ENCODE peak calls at places on chromosomes 7 and 10, in eight cellular contexts. L is adrenal gland, Q is left ventricle myocardium inferior, H is OCI-LY7, U is heart right ventricle, B is MM.1S, J is psoas muscle, Z is pancreas. O is an unnamed sample.

GRCh38 chr7:119096683-119097082 is 872.2 kb downstream of the ANKRD7 start:
- DNase-seq in L (no peak), Q (no peak), H (no peak), U (no peak), B (no peak), J (no peak), Z (no peak), O (no peak)

GRCh38 chr10:34415039-34415438 is 400.1 kb downstream of the PARD3 start:
- DNase-seq in L (no peak), Q (no peak), H (no peak), U (no peak), B (no peak), J (no peak), Z (no peak), O (no peak)

GRCh38 chr10:123906884-123907652 is 15.5 kb upstream of the CPXM2 start:
- DNase-seq in L (no peak), Q (no peak), H (no peak), U (no peak), B (no peak), J (no peak), Z (no peak), O (no peak)

GRCh38 chr10:119454990-119455389 is 87.5 kb downstream of the RGS10 start:
- DNase-seq in L (no peak), Q (no peak), H (no peak), U (no peak), B (no peak), J (no peak), Z (no peak), O (no peak)

GRCh38 chr7:105649727-105650381 is 68.6 kb upstream of the EFCAB10 start:
- DNase-seq in L (no peak), Q (no peak), H (no peak), U (no peak), B (no peak), J (no peak), Z (no peak), O (no peak)

GRCh38 chr10:1403508-1404230 is 333.7 kb downstream of the ADARB2 start:
- DNase-seq in L (no peak), Q (no peak), H (peak; percentile 35), U (no peak), B (no peak), J (no peak), Z (no peak), O (peak; percentile 25)

GRCh38 chr7:50335795-50336754 is 31.6 kb downstream of the IKZF1 start:
- DNase-seq in L (no peak), Q (no peak), H (peak; percentile 71), U (no peak), B (no peak), J (peak; percentile 56), Z (no peak), O (peak; percentile 84)

GRCh38 chr10:14812271-14812670 is 25.6 kb downstream of the CDNF start:
- DNase-seq in L (no peak), Q (no peak), H (no peak), U (no peak), B (no peak), J (no peak), Z (no peak), O (no peak)

GRCh38 chr7:44963526-44964290 is 15.1 kb downstream of the MYO1G start:
- DNase-seq in L (no peak), Q (no peak), H (no peak), U (no peak), B (no peak), J (no peak), Z (no peak), O (no peak)

GRCh38 chr7:112204776-112205347 is 1.3 kb downstream of the DOCK4 start:
- DNase-seq in L (no peak), Q (no peak), H (peak; percentile 37), U (no peak), B (peak; percentile 55), J (no peak), Z (no peak), O (no peak)

GRCh38 chr7:40015790-40016296 is 65.8 kb downstream of the CDK13 start:
- DNase-seq in L (peak; percentile 33), Q (no peak), H (peak; percentile 7), U (no peak), B (no peak), J (no peak), Z (no peak), O (no peak)

GRCh38 chr7:39592586-39592985 is 26.4 kb downstream of the YAE1 start:
- DNase-seq in L (no peak), Q (no peak), H (no peak), U (no peak), B (no peak), J (no peak), Z (no peak), O (no peak)

GRCh38 chr7:86929293-86930109 is 130.0 kb downstream of the ELAPOR2 start:
- DNase-seq in L (no peak), Q (no peak), H (peak; percentile 30), U (no peak), B (no peak), J (no peak), Z (no peak), O (no peak)

GRCh38 chr7:86923530-86923929 is 135.9 kb downstream of the ELAPOR2 start:
- DNase-seq in L (no peak), Q (no peak), H (no peak), U (no peak), B (no peak), J (no peak), Z (no peak), O (no peak)

GRCh38 chr7:86928308-86928707 is 131.1 kb downstream of the ELAPOR2 start:
- DNase-seq in L (no peak), Q (no peak), H (no peak), U (no peak), B (no peak), J (no peak), Z (no peak), O (no peak)

GRCh38 chr7:86925221-86925620 is 134.2 kb downstream of the ELAPOR2 start:
- DNase-seq in L (no peak), Q (no peak), H (no peak), U (no peak), B (no peak), J (no peak), Z (no peak), O (no peak)

DNA sequence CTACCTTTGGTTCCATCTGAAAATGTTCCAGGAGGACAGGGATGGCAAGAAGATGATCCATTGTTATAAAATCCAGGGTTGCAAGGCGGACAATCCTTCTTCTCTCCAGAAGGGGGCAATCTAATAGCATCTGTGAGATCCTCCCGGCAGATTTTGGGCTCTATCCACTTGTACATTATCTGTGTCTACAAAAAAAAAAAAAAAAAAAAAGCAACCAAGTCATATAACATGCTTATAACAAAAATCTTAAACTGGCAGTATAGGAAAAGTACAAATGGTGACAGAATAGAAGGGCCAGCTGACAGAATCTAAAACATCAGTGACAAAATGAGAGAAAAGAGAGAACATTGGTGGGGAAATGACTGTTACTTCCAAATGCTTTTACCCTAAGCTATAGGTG is 132.7 kb downstream of the ELAPOR2 start:
- DNase-seq in L (peak; percentile 19), Q (no peak), H (peak; percentile 68), U (no peak), B (peak; percentile 40), J (no peak), Z (no peak), O (peak; percentile 42)
- TF ChIP-seq CTCF in L (peak; percentile 52), Q (peak; percentile 78), H (peak; percentile 89), U (peak; percentile 38), B (peak; percentile 74), J (peak; percentile 70), Z (peak; percentile 35), O (peak; percentile 91)

DNA sequence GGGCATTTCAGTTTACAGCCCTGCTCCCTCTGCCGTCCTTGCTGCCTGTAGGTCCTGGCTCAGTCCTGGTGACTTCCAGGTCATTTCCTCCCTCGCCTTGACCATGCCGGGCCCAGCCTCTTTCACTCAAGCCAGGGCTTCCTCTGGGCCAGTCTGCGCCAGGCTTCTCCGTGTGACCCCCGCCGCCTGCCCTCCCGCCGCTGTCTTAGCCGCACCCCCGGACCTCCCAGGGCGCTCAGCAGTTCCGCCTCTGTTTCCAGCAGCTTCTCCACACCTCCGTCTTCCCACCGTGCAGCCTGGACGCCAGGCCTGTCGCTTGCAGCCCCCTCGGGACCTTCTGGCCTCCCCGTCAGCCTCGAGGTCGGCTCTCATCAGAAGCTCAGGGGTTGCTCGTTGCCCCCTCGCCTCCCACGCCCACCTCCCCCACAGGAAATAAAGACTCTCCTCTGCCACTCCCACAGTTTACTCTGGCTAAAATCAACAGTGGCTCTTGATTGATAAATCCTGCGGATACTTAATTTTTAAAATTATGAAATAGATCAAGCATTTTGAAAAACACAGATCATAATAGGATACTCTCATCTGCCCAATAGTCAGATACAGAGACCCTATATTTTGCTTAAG is 123.1 kb upstream of the FZD8 start:
- DNase-seq in L (peak; percentile 30), Q (no peak), H (no peak), U (peak; percentile 18), B (no peak), J (no peak), Z (peak; percentile 68), O (no peak)
- H3K27ac ChIP-seq in L (no peak overlapping the region), Q (no peak overlapping the region), H (no peak overlapping the region), U (no peak overlapping the region), B (no peak overlapping the region), J (no peak overlapping the region), Z (no peak overlapping the region), O (no peak overlapping the region)

DNA sequence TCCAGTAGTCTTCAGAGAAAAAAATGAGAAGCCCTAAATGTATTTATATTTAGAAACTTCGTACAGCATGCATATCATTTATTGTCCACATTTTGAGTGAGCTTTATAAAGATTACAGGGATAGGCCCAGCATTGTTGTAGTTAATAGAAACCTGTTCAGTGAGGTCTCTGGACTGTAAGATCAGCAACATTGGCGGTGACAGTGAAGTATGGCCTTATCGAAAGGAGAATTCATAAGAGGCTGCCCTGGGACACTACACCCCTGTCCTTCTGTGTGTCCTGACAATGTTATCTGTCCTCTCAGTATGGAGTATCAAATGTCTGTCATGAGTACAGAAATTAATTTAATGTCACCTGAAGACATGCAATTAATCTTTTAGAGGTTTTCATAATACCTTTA is 57.2 kb downstream of the SHH start:
- DNase-seq in L (no peak), Q (no peak), H (no peak), U (no peak), B (no peak), J (no peak), Z (no peak), O (no peak)
- H3K36me3 ChIP-seq in L (peaks cover 3% of the 10 kb centered on the region), Q (peaks cover 9% of the 10 kb centered on the region), H (peaks cover 58% of the 10 kb centered on the region), U (peaks cover 17% of the 10 kb centered on the region), B (no peaks in the 10 kb centered on the region), J (no peaks in the 10 kb centered on the region), Z (no peaks in the 10 kb centered on the region), O (no peaks in the 10 kb centered on the region)

DNA sequence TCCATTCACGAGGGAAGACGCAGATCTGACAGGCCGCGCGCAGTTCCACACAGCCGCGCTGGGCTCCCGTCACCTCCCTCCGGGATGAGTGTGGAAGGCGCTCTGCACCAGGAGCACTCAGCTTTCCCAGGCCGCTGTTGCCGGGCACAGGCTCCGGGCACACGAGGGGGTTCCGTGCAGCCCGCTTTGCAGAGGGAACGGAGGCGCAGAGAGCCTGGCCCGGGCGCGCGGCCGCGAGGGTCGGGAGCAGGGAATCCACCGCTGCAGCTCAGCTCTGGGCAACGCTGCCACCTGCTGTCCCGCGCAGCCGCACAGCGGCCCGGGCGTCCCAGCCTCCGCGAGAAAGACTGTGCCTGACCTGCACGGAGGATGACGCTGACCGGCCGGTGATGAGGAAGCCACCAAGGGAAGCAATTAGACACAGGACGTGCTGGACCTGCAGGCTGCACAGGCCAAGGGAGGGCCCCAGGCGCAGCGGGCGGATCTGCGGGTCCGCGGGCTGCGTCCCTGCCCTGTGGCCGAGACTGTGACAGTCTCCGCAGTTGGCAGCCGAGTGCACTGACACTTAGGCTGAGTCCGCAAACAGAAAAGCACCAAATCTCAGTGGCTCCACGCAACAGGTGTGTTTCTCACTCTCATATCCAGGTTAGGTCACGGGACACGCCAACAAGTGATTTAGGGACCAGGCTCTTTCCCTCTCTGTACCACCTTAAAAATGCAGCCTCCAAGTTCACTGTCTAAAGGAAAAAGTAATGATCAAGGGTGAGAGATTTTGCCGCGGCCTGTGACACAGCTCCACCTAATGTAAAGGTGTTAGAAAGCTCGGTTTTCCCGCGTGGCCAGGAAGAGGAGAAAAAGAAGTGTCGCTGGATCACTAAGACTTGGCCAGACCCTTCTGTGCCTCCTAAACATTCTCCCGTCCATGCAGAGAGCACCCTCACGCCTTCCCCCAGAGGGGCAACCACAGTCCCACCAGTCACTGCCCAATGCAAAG is 94.5 kb downstream of the SEC61G start:
- DNase-seq in L (peak; percentile 60), Q (peak; percentile 26), H (peak; percentile 1), U (peak; percentile 31), B (peak; percentile 82), J (peak; percentile 48), Z (peak; percentile 85), O (no peak)
- TF ChIP-seq CTCF in L (no peak), Q (peak; percentile 53), H (peak; percentile 49), U (no peak), B (peak; percentile 55), J (peak; percentile 5), Z (no peak), O (no peak)

O was measured in CD8-positive, alpha-beta T cell.